ENCODE peak calls at places on chromosomes 1 and 21, in six cellular contexts. F is esophagus squamous epithelium; A is CD4-positive, alpha-beta memory T cell; Q is OCI-LY7; L is neuronal stem cell; G is endodermal cell. K is an unnamed sample.
A peak's percentile ranks its signal among the peaks of the same experiment; 100 is the strongest.

GRCh38 chr1:226002667-226003501 is 3.7 kb upstream of the SDE2 start:
- DNase-seq in G (peak; percentile 97), F (no peak), A (no peak), L (peak; percentile 62), Q (no peak), K (no peak)

GRCh38 chr1:177368255-177368654 is 197.5 kb downstream of the BRINP2 start:
- DNase-seq in G (no peak), L (no peak), F (no peak), Q (no peak), A (no peak), K (no peak)

GRCh38 chr1:9235123-9235513 is 544 bp downstream of the H6PD start:
- DNase-seq in A (no peak), F (no peak), L (no peak), G (no peak), Q (no peak), K (no peak)

GRCh38 chr1:7827134-7827955 is 25.5 kb downstream of the UTS2 start:
- DNase-seq in Q (peak; percentile 59), G (no peak), F (no peak), L (no peak), A (no peak), K (peak; percentile 23)

GRCh38 chr1:236830560-236830959 is 35.5 kb downstream of the MTR start:
- DNase-seq in L (no peak), A (no peak), F (no peak), Q (no peak), G (no peak), K (no peak)

GRCh38 chr1:93670141-93670540 is 11.5 kb downstream of the BCAR3 start:
- DNase-seq in Q (no peak), L (no peak), G (no peak), F (no peak), A (no peak), K (no peak)

GRCh38 chr1:27787895-27788294 is 14.9 kb downstream of the STX12 start:
- DNase-seq in L (no peak), A (no peak), G (no peak), F (no peak), Q (no peak), K (no peak)

GRCh38 chr1:230112131-230112701 is 45.2 kb downstream of the GALNT2 start:
- DNase-seq in F (no peak), G (peak; percentile 53), A (no peak), L (peak; percentile 62), Q (peak; percentile 68), K (no peak)

GRCh38 chr1:165699577-165699976 is 1.2 kb upstream of the ALDH9A1 start:
- DNase-seq in Q (no peak), F (no peak), L (no peak), A (no peak), G (no peak), K (no peak)

GRCh38 chr1:226482196-226482595 is 66.4 kb upstream of the STUM start:
- DNase-seq in F (no peak), G (no peak), L (no peak), A (no peak), Q (no peak), K (no peak)

GRCh38 chr1:184903111-184903692 is 71.1 kb downstream of the NIBAN1 start:
- DNase-seq in Q (no peak), A (no peak), G (no peak), F (no peak), L (no peak), K (no peak)

GRCh38 chr1:236345728-236346127 is 48.4 kb upstream of the EDARADD start:
- DNase-seq in F (no peak), L (no peak), A (no peak), Q (peak; percentile 20), G (peak; percentile 58), K (no peak)

GRCh38 chr21:39180429-39181019 is 2.7 kb downstream of the PSMG1 start:
- DNase-seq in G (no peak), A (peak; percentile 19), Q (peak; percentile 52), L (no peak), F (no peak), K (no peak)

GRCh38 chr1:180912211-180912800 is 391 bp upstream of the KIAA1614 start:
- DNase-seq in A (no peak), F (no peak), L (peak; percentile 68), G (peak; percentile 85), Q (no peak), K (no peak)

GRCh38 chr1:12148958-12149790 is 17.6 kb upstream of the TNFRSF1B start:
- DNase-seq in F (no peak), Q (peak; percentile 82), G (no peak), A (no peak), L (no peak), K (no peak)

GRCh38 chr1:40929145-40929544 is 50.4 kb upstream of the CTPS1 start:
- DNase-seq in F (no peak), A (no peak), G (no peak), Q (no peak), L (no peak), K (no peak)

GRCh38 chr1:52366517-52366827 is 467 bp upstream of the CC2D1B start:
- DNase-seq in L (no peak), Q (no peak), G (no peak), F (no peak), A (no peak), K (no peak)

GRCh38 chr1:111110197-111110899 is 29.5 kb downstream of the DRAM2 start:
- DNase-seq in Q (no peak), A (no peak), L (no peak), G (no peak), F (no peak), K (no peak)

GRCh38 chr1:37036667-37037053 is 2.3 kb upstream of the GRIK3 start:
- DNase-seq in Q (no peak), L (no peak), A (no peak), G (peak; percentile 71), F (no peak), K (no peak)

GRCh38 chr1:63523738-63524137 is 413 bp downstream of the EFCAB7 start:
- DNase-seq in G (no peak), F (no peak), A (no peak), L (no peak), Q (peak; percentile 21), K (no peak)

GRCh38 chr1:25435315-25436103 is 4.8 kb downstream of the MACO1 start:
- DNase-seq in G (no peak), A (no peak), Q (peak; percentile 22), L (no peak), F (no peak), K (no peak)

GRCh38 chr1:108316545-108316944 is 72.7 kb upstream of the NBPF4 start:
- DNase-seq in Q (no peak), L (no peak), G (no peak), F (no peak), A (no peak), K (no peak)

GRCh38 chr1:203104096-203104495 is 18.3 kb upstream of the MYOG start:
- DNase-seq in G (no peak), A (no peak), F (no peak), L (no peak), Q (no peak), K (no peak)

GRCh38 chr1:44408181-44409018 is 3.3 kb downstream of the RNF220 start:
- DNase-seq in L (peak; percentile 64), G (peak; percentile 89), A (no peak), Q (no peak), F (no peak), K (no peak)

GRCh38 chr1:183734600-183735036 is 70.3 kb upstream of the RGL1 start:
- DNase-seq in F (no peak), A (no peak), Q (no peak), L (peak; percentile 18), G (no peak), K (no peak)

GRCh38 chr1:23424171-23424959 is at the start of gene TCEA3:
- DNase-seq in A (peak; percentile 41), F (no peak), Q (no peak), G (peak; percentile 75), L (no peak), K (no peak)

GRCh38 chr1:50271968-50272578 is 151.2 kb downstream of the DMRTA2 start:
- DNase-seq in G (peak; percentile 85), F (no peak), Q (peak; percentile 49), A (no peak), L (peak; percentile 20), K (no peak)

GRCh38 chr21:26116456-26117011 is 54.0 kb downstream of the APP start:
- DNase-seq in Q (no peak), G (peak; percentile 68), A (no peak), L (no peak), F (no peak), K (no peak)

GRCh38 chr1:55468438-55468837 is 253.3 kb upstream of the USP24 start:
- DNase-seq in L (no peak), A (no peak), F (no peak), Q (no peak), G (no peak), K (no peak)

GRCh38 chr1:51661081-51661518 is 44.2 kb downstream of the OSBPL9 start:
- DNase-seq in Q (no peak), G (no peak), L (no peak), A (no peak), F (no peak), K (no peak)

GRCh38 chr1:7454052-7454815 is 316.9 kb upstream of the VAMP3 start:
- DNase-seq in Q (no peak), G (peak; percentile 75), A (no peak), F (no peak), L (no peak), K (no peak)

GRCh38 chr1:199639453-199639852 is 388.1 kb upstream of the NR5A2 start:
- DNase-seq in G (no peak), A (no peak), L (no peak), F (no peak), Q (no peak), K (no peak)

GRCh38 chr1:167435484-167435883 is 82.8 kb downstream of the CD247 start:
- DNase-seq in A (no peak), G (no peak), F (no peak), Q (no peak), L (no peak), K (no peak)
- H3K27ac ChIP-seq in A (peak overlapping the region; percentile 7), G (no peak overlapping the region), F (no peak overlapping the region), Q (no peak overlapping the region), L (no peak overlapping the region), K (peak overlapping the region; percentile 60)

GRCh38 chr1:248421384-248421783 is 18.5 kb downstream of the OR2T1 start:
- DNase-seq in G (no peak), A (no peak), Q (peak; percentile 8), F (no peak), L (peak; percentile 0), K (no peak)
- H3K9me3 ChIP-seq in G (peaks cover 70% of the 10 kb centered on the region), A (no peaks in the 10 kb centered on the region), Q (peaks cover 6% of the 10 kb centered on the region), F (peaks cover 4% of the 10 kb centered on the region), L (peaks cover 12% of the 10 kb centered on the region), K (peaks cover 8% of the 10 kb centered on the region)

GRCh38 chr1:54378157-54378883 is 27.9 kb downstream of the SSBP3 start:
- DNase-seq in G (peak; percentile 86), A (no peak), L (peak; percentile 83), Q (peak; percentile 38), F (no peak), K (no peak)
- H3K27ac ChIP-seq in G (peak overlapping the region; percentile 100), A (no peak overlapping the region), L (peak overlapping the region; percentile 91), Q (peak overlapping the region; percentile 95), F (no peak overlapping the region), K (no peak overlapping the region)

GRCh38 chr1:125086611-125087010 is 3901.8 kb downstream of the SRGAP2C start:
- DNase-seq in G (no peak), L (no peak), F (no peak), A (no peak), Q (no peak), K (no peak)

GRCh38 chr1:125087691-125088090 is 3902.9 kb downstream of the SRGAP2C start:
- DNase-seq in Q (no peak), G (no peak), A (no peak), F (no peak), L (no peak), K (no peak)

GRCh38 chr1:125085720-125086591 is 3901.2 kb downstream of the SRGAP2C start:
- DNase-seq in F (no peak), Q (no peak), A (no peak), G (no peak), L (no peak), K (no peak)

GRCh38 chr1:125087247-125087646 is 3902.5 kb downstream of the SRGAP2C start:
- DNase-seq in G (no peak), Q (no peak), L (no peak), A (no peak), F (no peak), K (no peak)
- H3K9me3 ChIP-seq in G (peaks cover 36% of the 10 kb centered on the region), Q (peaks cover 25% of the 10 kb centered on the region), L (peaks cover 2% of the 10 kb centered on the region), A (no peaks in the 10 kb centered on the region), F (peaks cover 21% of the 10 kb centered on the region), K (peaks cover 20% of the 10 kb centered on the region)

K was measured in CD4-positive, alpha-beta T cell.